ENCODE peak calls at places on chromosomes 1 and 21, in seven cellular contexts. B is IMR-90, L is kidney epithelial cell, A is astrocyte of the spinal cord, V is A549, S is left ventricle myocardium inferior, T is epithelial cell of esophagus. X is an unnamed sample.

GRCh38 chr1:2416403-2416802 is 4.0 kb upstream of the PEX10 start:
- DNase-seq in B (no peak), L (no peak), A (no peak), V (no peak), S (no peak), T (peak), X (no peak)

GRCh38 chr1:22341791-22342605 is 109.7 kb upstream of the ZBTB40 start:
- DNase-seq in B (peak), L (no peak), A (peak), V (no peak), S (no peak), T (no peak), X (no peak)

GRCh38 chr21:29656504-29657227 is 283.1 kb downstream of the GRIK1 start:
- DNase-seq in B (peak), L (peak), A (peak), V (peak), S (no peak), T (peak), X (peak)

GRCh38 chr21:23452384-23453083 is 2154.7 kb downstream of the MRPL39 start:
- DNase-seq in B (no peak), L (peak), A (no peak), V (no peak), S (no peak), T (no peak), X (no peak)

GRCh38 chr1:23848673-23849616 is 19.1 kb downstream of the FUCA1 start:
- DNase-seq in B (no peak), L (no peak), A (no peak), V (no peak), S (no peak), T (no peak), X (no peak)

GRCh38 chr1:169576241-169576933 is 9.9 kb downstream of the F5 start:
- DNase-seq in B (no peak), L (no peak), A (no peak), V (no peak), S (peak), T (no peak), X (no peak)

GRCh38 chr1:112143871-112144441 is 154.5 kb upstream of the KCND3 start:
- DNase-seq in B (no peak), L (no peak), A (no peak), V (no peak), S (no peak), T (no peak), X (no peak)

GRCh38 chr1:229271448-229272120 is 673 bp downstream of the RAB4A start:
- DNase-seq in B (peak), L (no peak), A (peak), V (peak), S (peak), T (peak), X (no peak)

GRCh38 chr1:29249170-29249691 is 12.9 kb downstream of the PTPRU start:
- DNase-seq in B (peak), L (no peak), A (peak), V (no peak), S (no peak), T (peak), X (no peak)

GRCh38 chr1:47618830-47619229 is 181.0 kb downstream of the FOXD2 start:
- DNase-seq in B (no peak), L (no peak), A (no peak), V (no peak), S (no peak), T (peak), X (no peak)

GRCh38 chr1:7389786-7390603 is 381.1 kb upstream of the VAMP3 start:
- DNase-seq in B (no peak), L (no peak), A (no peak), V (no peak), S (no peak), T (no peak), X (no peak)

GRCh38 chr1:240352769-240353168 is 259.2 kb downstream of the GREM2 start:
- DNase-seq in B (peak), L (no peak), A (peak), V (peak), S (no peak), T (peak), X (no peak)

GRCh38 chr1:46815133-46815532 is 16.3 kb downstream of the CYP4B1 start:
- DNase-seq in B (no peak), L (no peak), A (no peak), V (no peak), S (no peak), T (no peak), X (no peak)

GRCh38 chr1:39896909-39897685 is 4.6 kb downstream of the MYCL start:
- DNase-seq in B (peak), L (no peak), A (peak), V (no peak), S (no peak), T (no peak), X (no peak)

GRCh38 chr1:85708826-85709222 is 591 bp upstream of the ZNHIT6 start:
- DNase-seq in B (no peak), L (no peak), A (no peak), V (peak), S (no peak), T (no peak), X (no peak)

GRCh38 chr1:230335861-230336549 is 90.1 kb downstream of the PGBD5 start:
- DNase-seq in B (peak), L (no peak), A (no peak), V (no peak), S (no peak), T (no peak), X (no peak)

GRCh38 chr1:107449326-107449725 is 308.5 kb downstream of the NTNG1 start:
- DNase-seq in B (no peak), L (no peak), A (no peak), V (no peak), S (no peak), T (no peak), X (no peak)

GRCh38 chr1:2482588-2482987 is 6.5 kb downstream of the PLCH2 start:
- DNase-seq in B (no peak), L (no peak), A (no peak), V (no peak), S (no peak), T (no peak), X (no peak)

GRCh38 chr1:30257742-30258380 is 465.5 kb downstream of the MATN1 start:
- DNase-seq in B (no peak), L (no peak), A (no peak), V (no peak), S (no peak), T (no peak), X (no peak)

GRCh38 chr1:51945591-51945990 is 44.9 kb downstream of the RAB3B start:
- DNase-seq in B (peak), L (no peak), A (peak), V (no peak), S (no peak), T (no peak), X (no peak)

GRCh38 chr1:29498126-29499100 is 262.1 kb downstream of the PTPRU start:
- DNase-seq in B (peak), L (no peak), A (peak), V (no peak), S (no peak), T (peak), X (peak)

GRCh38 chr1:55179177-55179835 is 35.9 kb downstream of the USP24 start:
- DNase-seq in B (peak), L (no peak), A (no peak), V (no peak), S (no peak), T (no peak), X (no peak)

GRCh38 chr1:84505167-84506001 is 802 bp upstream of the SPATA1 start:
- DNase-seq in B (peak), L (no peak), A (peak), V (no peak), S (peak), T (peak), X (no peak)

GRCh38 chr1:77322061-77322900 is 40.5 kb downstream of the AK5 start:
- DNase-seq in B (peak), L (peak), A (peak), V (peak), S (no peak), T (peak), X (peak)

GRCh38 chr1:161044908-161045748 is 649 bp downstream of the USF1 start:
- DNase-seq in B (peak), L (no peak), A (peak), V (peak), S (peak), T (peak), X (no peak)

GRCh38 chr1:34787461-34788420 is 5.1 kb upstream of the GJA4 start:
- DNase-seq in B (peak), L (no peak), A (no peak), V (no peak), S (no peak), T (peak), X (no peak)

GRCh38 chr1:116345011-116345410 is 28.0 kb upstream of the ATP1A1 start:
- DNase-seq in B (no peak), L (no peak), A (no peak), V (no peak), S (no peak), T (no peak), X (no peak)

GRCh38 chr21:43306911-43307676 is 119.8 kb downstream of the SIK1 start:
- DNase-seq in B (peak), L (peak), A (peak), V (peak), S (peak), T (peak), X (no peak)

GRCh38 chr21:25643486-25643885 is 4.4 kb downstream of the JAM2 start:
- DNase-seq in B (no peak), L (no peak), A (no peak), V (no peak), S (no peak), T (no peak), X (no peak)

GRCh38 chr1:194870860-194871259 is 1684.4 kb upstream of the B3GALT2 start:
- DNase-seq in B (no peak), L (no peak), A (no peak), V (no peak), S (no peak), T (no peak), X (no peak)
- TF ChIP-seq CTCF in B (no peak), L (no peak), A (no peak), V (no peak), S (no peak), T (no peak), X (no peak)

GRCh38 chr1:224565186-224565585 is 50.9 kb upstream of the CNIH3 start:
- DNase-seq in B (peak), L (peak), A (peak), V (peak), S (no peak), T (peak), X (peak)
- H3K4me3 ChIP-seq in B (no peak), L (no peak), A (no peak), V (no peak), S (no peak), T (no peak), X (no peak)

GRCh38 chr1:118459871-118460270 is 274.8 kb upstream of the SPAG17 start:
- DNase-seq in B (no peak), L (no peak), A (no peak), V (no peak), S (no peak), T (peak), X (no peak)

GRCh38 chr1:118461154-118461553 is 276.1 kb upstream of the SPAG17 start:
- DNase-seq in B (no peak), L (no peak), A (no peak), V (no peak), S (no peak), T (peak), X (no peak)
- TF ChIP-seq CTCF in B (no peak), L (peak), A (peak), V (no peak), S (no peak), T (peak), X (no peak)

GRCh38 chr1:36159614-36160387 is 3.8 kb downstream of the MAP7D1 start:
- DNase-seq in B (no peak), L (no peak), A (no peak), V (no peak), S (no peak), T (no peak), X (no peak)
- H3K4me3 ChIP-seq in B (no peak), L (no peak), A (no peak), V (no peak), S (peak), T (no peak), X (no peak)

DNA sequence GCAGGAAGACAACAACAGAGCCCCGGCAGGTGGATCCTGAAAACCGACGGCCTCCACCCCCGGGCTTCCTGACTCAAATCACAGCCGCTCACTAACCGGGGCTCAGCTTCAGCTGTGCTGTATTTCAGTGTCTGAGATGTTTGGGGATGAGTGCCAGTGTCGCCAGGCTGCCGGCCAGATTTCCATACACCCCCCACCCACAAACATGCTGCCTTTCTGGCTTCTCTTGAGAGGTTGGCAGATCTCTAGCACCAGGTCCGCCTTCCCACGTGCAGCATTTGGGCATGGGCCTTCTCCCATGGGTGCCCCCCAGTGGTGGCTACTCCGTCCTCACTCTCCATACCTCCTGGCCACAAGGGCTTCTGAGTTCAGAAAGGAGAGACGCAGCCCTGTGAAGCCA is 34.8 kb downstream of the KCNAB2 start:
- DNase-seq in B (no peak), L (no peak), A (no peak), V (peak), S (no peak), T (peak), X (no peak)
- TF ChIP-seq CTCF in B (peak), L (peak), A (peak), V (no peak), S (peak), T (peak), X (peak)

GRCh38 chr1:53196485-53197271 is at the start of gene CPT2:
- DNase-seq in B (peak), L (peak), A (peak), V (peak), S (peak), T (peak), X (peak)
- H3K4me3 ChIP-seq in B (peak), L (peak), A (peak), V (peak), S (peak), T (peak), X (peak)

GRCh38 chr1:119613769-119614358 is 34.2 kb downstream of the ZNF697 start:
- DNase-seq in B (peak), L (no peak), A (peak), V (peak), S (peak), T (peak), X (peak)
- TF ChIP-seq CTCF in B (peak), L (peak), A (peak), V (peak), S (peak), T (peak), X (peak)

X was measured in AG09309.